ENCODE peak calls at places on chromosomes 7 and 10, in six cellular contexts. X is left ventricle myocardium inferior, R is heart right ventricle, I is heart left ventricle, W is lower lobe of right lung, L is aorta. B is an unnamed sample.

GRCh38 chr7:7956531-7957221 is 11.9 kb upstream of the GLCCI1 start:
- DNase-seq in X (no peak), R (no peak), I (no peak), W (peak; percentile 49), L (no peak), B (no peak)

GRCh38 chr7:21791046-21791445 is 154.7 kb downstream of the CDCA7L start:
- DNase-seq in X (no peak), R (no peak), I (no peak), W (no peak), L (no peak), B (peak; percentile 52)

GRCh38 chr10:72918352-72918751 is 24.8 kb downstream of the OIT3 start:
- DNase-seq in X (no peak), R (no peak), I (no peak), W (no peak), L (no peak), B (no peak)

GRCh38 chr7:122974229-122974628 is 21.3 kb downstream of the TAS2R16 start:
- DNase-seq in X (no peak), R (no peak), I (no peak), W (no peak), L (no peak), B (peak; percentile 67)

GRCh38 chr10:62441953-62442352 is 67.8 kb downstream of the ZNF365 start:
- DNase-seq in X (no peak), R (no peak), I (no peak), W (no peak), L (no peak), B (no peak)

GRCh38 chr7:139572704-139573395 is 49.4 kb downstream of the CLEC2L start:
- DNase-seq in X (no peak), R (no peak), I (no peak), W (no peak), L (no peak), B (peak; percentile 43)

GRCh38 chr10:69318087-69318996 is 40.0 kb downstream of the HK1 start:
- DNase-seq in X (peak; percentile 93), R (peak; percentile 93), I (peak; percentile 96), W (peak; percentile 94), L (peak; percentile 95), B (peak; percentile 96)

GRCh38 chr10:98411768-98412167 is 3.2 kb downstream of the PYROXD2 start:
- DNase-seq in X (no peak), R (no peak), I (no peak), W (no peak), L (no peak), B (no peak)

GRCh38 chr7:50497068-50497642 is 47.0 kb upstream of the FIGNL1 start:
- DNase-seq in X (no peak), R (no peak), I (no peak), W (no peak), L (no peak), B (no peak)

GRCh38 chr10:110774069-110775021 is 97.4 kb upstream of the PDCD4 start:
- DNase-seq in X (no peak), R (no peak), I (no peak), W (no peak), L (no peak), B (no peak)

GRCh38 chr7:34357068-34357467 is 300.9 kb upstream of the NPSR1 start:
- DNase-seq in X (no peak), R (no peak), I (no peak), W (no peak), L (no peak), B (no peak)

GRCh38 chr7:28579571-28579970 is 167.3 kb downstream of the CREB5 start:
- DNase-seq in X (no peak), R (no peak), I (no peak), W (no peak), L (no peak), B (no peak)

GRCh38 chr7:30093351-30094019 is 41.3 kb upstream of the MTURN start:
- DNase-seq in X (peak; percentile 23), R (peak; percentile 11), I (peak; percentile 41), W (no peak), L (peak; percentile 59), B (no peak)

GRCh38 chr10:125611216-125611615 is 71.7 kb downstream of the TEX36 start:
- DNase-seq in X (no peak), R (no peak), I (no peak), W (no peak), L (no peak), B (no peak)

GRCh38 chr10:89003344-89003743 is 12.7 kb downstream of the FAS start:
- DNase-seq in X (no peak), R (no peak), I (no peak), W (no peak), L (no peak), B (no peak)

GRCh38 chr10:129098517-129098916 is 368.5 kb upstream of the MGMT start:
- DNase-seq in X (no peak), R (no peak), I (no peak), W (no peak), L (no peak), B (no peak)

GRCh38 chr10:3747984-3748383 is 37.0 kb downstream of the KLF6 start:
- DNase-seq in X (no peak), R (no peak), I (no peak), W (no peak), L (no peak), B (no peak)

GRCh38 chr7:82528577-82529305 is 85.2 kb upstream of the CACNA2D1 start:
- DNase-seq in X (no peak), R (no peak), I (no peak), W (no peak), L (no peak), B (no peak)

GRCh38 chr10:93465806-93466675 is 16.1 kb downstream of the MYOF start:
- DNase-seq in X (peak; percentile 75), R (peak; percentile 74), I (peak; percentile 88), W (peak; percentile 83), L (peak; percentile 95), B (no peak)

GRCh38 chr7:79410345-79410744 is 43.1 kb downstream of the MAGI2 start:
- DNase-seq in X (no peak), R (no peak), I (no peak), W (no peak), L (no peak), B (no peak)

GRCh38 chr10:12051241-12051640 is 8.6 kb upstream of the UPF2 start:
- DNase-seq in X (no peak), R (no peak), I (no peak), W (no peak), L (no peak), B (no peak)

GRCh38 chr7:159118220-159118595 is 26.5 kb downstream of the VIPR2 start:
- DNase-seq in X (no peak), R (no peak), I (no peak), W (no peak), L (no peak), B (no peak)

GRCh38 chr10:91210435-91210834 is 10.0 kb upstream of the PCGF5 start:
- DNase-seq in X (no peak), R (no peak), I (peak; percentile 52), W (peak; percentile 75), L (no peak), B (no peak)

GRCh38 chr10:30980951-30981616 is 50.6 kb downstream of the ZNF438 start:
- DNase-seq in X (peak; percentile 53), R (no peak), I (peak; percentile 81), W (no peak), L (no peak), B (no peak)

GRCh38 chr10:25661632-25662031 is 272.4 kb upstream of the MYO3A start:
- DNase-seq in X (no peak), R (no peak), I (no peak), W (no peak), L (no peak), B (no peak)

GRCh38 chr10:130432850-130433249 is 296.7 kb downstream of the GLRX3 start:
- DNase-seq in X (no peak), R (no peak), I (no peak), W (no peak), L (no peak), B (peak; percentile 17)

GRCh38 chr7:87316846-87317545 is 28.5 kb upstream of the CROT start:
- DNase-seq in X (no peak), R (no peak), I (no peak), W (no peak), L (no peak), B (no peak)

GRCh38 chr10:24707445-24707844 is 16.2 kb downstream of the ARHGAP21 start:
- DNase-seq in X (no peak), R (no peak), I (no peak), W (no peak), L (no peak), B (no peak)

DNA sequence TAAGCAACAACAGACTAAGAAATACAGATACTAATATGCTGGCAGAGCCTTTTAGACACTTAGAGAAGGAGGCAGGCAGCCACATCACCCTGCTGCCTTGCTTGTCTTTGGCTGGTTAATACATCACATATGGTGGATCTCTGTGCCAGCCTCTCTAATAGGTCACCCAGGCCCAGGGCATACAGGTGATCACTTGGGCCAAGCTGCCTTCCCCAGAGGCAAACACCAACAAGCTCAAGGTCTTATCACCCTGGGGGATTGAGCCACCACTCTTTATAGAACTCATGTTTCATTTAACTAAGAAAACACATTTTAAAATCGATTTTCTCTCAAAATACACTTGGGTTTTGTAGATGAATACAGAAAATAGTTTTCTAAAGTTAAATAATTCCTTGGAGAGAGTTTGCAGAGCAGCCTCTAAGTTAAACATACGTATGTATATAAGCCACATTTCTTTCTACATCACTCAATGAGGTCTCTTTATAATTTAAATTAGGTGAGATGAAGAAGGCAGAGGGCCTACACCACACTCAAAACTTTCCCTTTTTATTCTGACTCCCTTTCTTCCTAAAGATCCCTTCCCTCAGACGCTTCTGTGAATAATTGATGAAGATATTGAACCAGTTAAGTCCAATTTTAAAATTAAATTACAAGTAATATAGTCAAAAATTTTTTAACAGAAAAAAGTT is 556.8 kb upstream of the GHITM start:
- DNase-seq in X (no peak), R (no peak), I (no peak), W (no peak), L (no peak), B (no peak)
- H3K4me1 ChIP-seq in X (no peaks in the 10 kb centered on the region), R (no peaks in the 10 kb centered on the region), I (no peaks in the 10 kb centered on the region), W (no peaks in the 10 kb centered on the region), L (no peaks in the 10 kb centered on the region), B (peaks cover 6% of the 10 kb centered on the region)

GRCh38 chr7:4103352-4104091 is 578.6 kb upstream of the FOXK1 start:
- DNase-seq in X (no peak), R (no peak), I (no peak), W (no peak), L (no peak), B (peak; percentile 62)
- H3K4me3 ChIP-seq in X (no peak overlapping the region), R (no peak overlapping the region), I (no peak overlapping the region), W (no peak overlapping the region), L (no peak overlapping the region), B (no peak overlapping the region)

GRCh38 chr7:137983308-137984008 is 18.4 kb downstream of the CREB3L2 start:
- DNase-seq in X (no peak), R (peak; percentile 33), I (peak; percentile 44), W (no peak), L (peak; percentile 65), B (no peak)
- H3K4me1 ChIP-seq in X (peaks cover 89% of the 10 kb centered on the region), R (peaks cover 92% of the 10 kb centered on the region), I (peaks cover 88% of the 10 kb centered on the region), W (peaks cover 79% of the 10 kb centered on the region), L (peaks cover 24% of the 10 kb centered on the region), B (no peaks in the 10 kb centered on the region)

GRCh38 chr7:56115852-56116538 is at the start of gene NUPR2:
- DNase-seq in X (no peak), R (no peak), I (no peak), W (no peak), L (no peak), B (no peak)
- H3K4me3 ChIP-seq in X (peak within 1 kb of the TSS; percentile 48), R (no peak within 1 kb of the TSS), I (no peak within 1 kb of the TSS), W (peak within 1 kb of the TSS; percentile 8), L (peak within 1 kb of the TSS; percentile 33), B (no peak within 1 kb of the TSS)